ENCODE peak calls at places on chromosomes 16 and 17, in six cellular contexts. L is A549, Q is adrenal gland, Z is ovary, R is heart left ventricle, J is stomach. E is an unnamed sample. For H3K4me1, the result is how much of the 10 kb centered on the place peaks cover.

GRCh38 chr16:58196898-58197313 is 1.0 kb downstream of the CSNK2A2 start:
- DNase-seq in L (no peak), Q (no peak), Z (no peak), R (no peak), J (no peak), E (no peak)

GRCh38 chr17:12599185-12599920 is 66.3 kb upstream of the MYOCD start:
- DNase-seq in L (peak), Q (no peak), Z (no peak), R (no peak), J (no peak), E (no peak)

GRCh38 chr17:55577011-55577586 is 65.8 kb upstream of the SMIM36 start:
- DNase-seq in L (no peak), Q (peak), Z (peak), R (peak), J (no peak), E (no peak)

GRCh38 chr17:46820592-46821450 is 2.3 kb upstream of the WNT3 start:
- DNase-seq in L (no peak), Q (no peak), Z (no peak), R (no peak), J (no peak), E (no peak)

GRCh38 chr16:88686062-88686438 is 257 bp downstream of the SNAI3 start:
- DNase-seq in L (no peak), Q (no peak), Z (no peak), R (no peak), J (peak), E (peak)

GRCh38 chr17:73740370-73740769 is 96.1 kb upstream of the SDK2 start:
- DNase-seq in L (no peak), Q (no peak), Z (no peak), R (no peak), J (no peak), E (no peak)

GRCh38 chr16:82655315-82655714 is 28.5 kb downstream of the CDH13 start:
- DNase-seq in L (no peak), Q (no peak), Z (no peak), R (no peak), J (peak), E (peak)

GRCh38 chr17:10295728-10296343 is 77.0 kb downstream of the MYH13 start:
- DNase-seq in L (peak), Q (peak), Z (no peak), R (no peak), J (no peak), E (no peak)

GRCh38 chr17:2853722-2854580 is 57.7 kb downstream of the RAP1GAP2 start:
- DNase-seq in L (peak), Q (no peak), Z (no peak), R (peak), J (peak), E (peak)

GRCh38 chr16:62041401-62041800 is 5.2 kb upstream of the CDH8 start:
- DNase-seq in L (peak), Q (no peak), Z (no peak), R (no peak), J (no peak), E (no peak)

GRCh38 chr17:43312011-43312410 is 78.2 kb upstream of the RNU2-1 start:
- DNase-seq in L (no peak), Q (peak), Z (no peak), R (no peak), J (no peak), E (no peak)

GRCh38 chr16:79163666-79164377 is 436.7 kb downstream of the MAF start:
- DNase-seq in L (no peak), Q (no peak), Z (no peak), R (peak), J (no peak), E (no peak)

GRCh38 chr17:29051194-29051593 is 8.3 kb downstream of the PIPOX start:
- DNase-seq in L (no peak), Q (no peak), Z (no peak), R (no peak), J (no peak), E (peak)

GRCh38 chr17:4968916-4969550 is 1.4 kb upstream of the SPAG7 start:
- DNase-seq in L (peak), Q (no peak), Z (peak), R (no peak), J (no peak), E (peak)

GRCh38 chr17:57038486-57038885 is 46.6 kb upstream of the AKAP1 start:
- DNase-seq in L (no peak), Q (no peak), Z (no peak), R (no peak), J (no peak), E (no peak)

GRCh38 chr17:43665038-43665386 is 3.3 kb upstream of the MEOX1 start:
- DNase-seq in L (no peak), Q (no peak), Z (no peak), R (peak), J (no peak), E (no peak)

GRCh38 chr17:78653382-78653781 is 76.2 kb upstream of the DNAH17 start:
- DNase-seq in L (peak), Q (no peak), Z (no peak), R (no peak), J (no peak), E (no peak)

GRCh38 chr16:10242916-10243315 is 60.7 kb upstream of the GRIN2A start:
- DNase-seq in L (no peak), Q (no peak), Z (no peak), R (no peak), J (no peak), E (no peak)

GRCh38 chr17:18253947-18254821 is 4.4 kb downstream of the FLII start:
- DNase-seq in L (no peak), Q (no peak), Z (no peak), R (no peak), J (no peak), E (peak)

GRCh38 chr17:78933025-78933958 is 8.1 kb upstream of the TIMP2 start:
- DNase-seq in L (peak), Q (no peak), Z (peak), R (peak), J (peak), E (peak)

GRCh38 chr17:61426482-61427304 is 25.5 kb upstream of the TBX4 start:
- DNase-seq in L (peak), Q (no peak), Z (no peak), R (no peak), J (no peak), E (no peak)

GRCh38 chr16:3475604-3476375 is 19.5 kb downstream of the C16orf90 start:
- DNase-seq in L (no peak), Q (no peak), Z (no peak), R (no peak), J (no peak), E (no peak)

GRCh38 chr17:55420776-55421178 is 858 bp downstream of the MMD start:
- DNase-seq in L (no peak), Q (peak), Z (peak), R (peak), J (peak), E (peak)

GRCh38 chr17:8935194-8935593 is 30.3 kb downstream of the PIK3R5 start:
- DNase-seq in L (peak), Q (no peak), Z (no peak), R (no peak), J (no peak), E (peak)

GRCh38 chr17:77677210-77677609 is 281.3 kb upstream of the TNRC6C start:
- DNase-seq in L (no peak), Q (no peak), Z (no peak), R (peak), J (no peak), E (no peak)

GRCh38 chr16:76278086-76278485 is 885 bp downstream of the CNTNAP4 start:
- DNase-seq in L (no peak), Q (no peak), Z (no peak), R (no peak), J (no peak), E (no peak)

GRCh38 chr17:39751637-39752036 is 13.9 kb downstream of the GRB7 start:
- DNase-seq in L (no peak), Q (peak), Z (no peak), R (no peak), J (no peak), E (peak)

GRCh38 chr17:58691701-58692238 is at the start of gene TEX14:
- DNase-seq in L (no peak), Q (no peak), Z (peak), R (no peak), J (no peak), E (no peak)

GRCh38 chr17:58694302-58694701 is 1.9 kb downstream of the RAD51C start:
- DNase-seq in L (no peak), Q (peak), Z (no peak), R (no peak), J (no peak), E (no peak)

GRCh38 chr17:58693751-58694150 is 1.3 kb downstream of the RAD51C start:
- DNase-seq in L (no peak), Q (no peak), Z (no peak), R (no peak), J (no peak), E (no peak)

GRCh38 chr17:58693208-58693607 is 806 bp downstream of the RAD51C start:
- DNase-seq in L (no peak), Q (peak), Z (no peak), R (no peak), J (no peak), E (no peak)

DNA sequence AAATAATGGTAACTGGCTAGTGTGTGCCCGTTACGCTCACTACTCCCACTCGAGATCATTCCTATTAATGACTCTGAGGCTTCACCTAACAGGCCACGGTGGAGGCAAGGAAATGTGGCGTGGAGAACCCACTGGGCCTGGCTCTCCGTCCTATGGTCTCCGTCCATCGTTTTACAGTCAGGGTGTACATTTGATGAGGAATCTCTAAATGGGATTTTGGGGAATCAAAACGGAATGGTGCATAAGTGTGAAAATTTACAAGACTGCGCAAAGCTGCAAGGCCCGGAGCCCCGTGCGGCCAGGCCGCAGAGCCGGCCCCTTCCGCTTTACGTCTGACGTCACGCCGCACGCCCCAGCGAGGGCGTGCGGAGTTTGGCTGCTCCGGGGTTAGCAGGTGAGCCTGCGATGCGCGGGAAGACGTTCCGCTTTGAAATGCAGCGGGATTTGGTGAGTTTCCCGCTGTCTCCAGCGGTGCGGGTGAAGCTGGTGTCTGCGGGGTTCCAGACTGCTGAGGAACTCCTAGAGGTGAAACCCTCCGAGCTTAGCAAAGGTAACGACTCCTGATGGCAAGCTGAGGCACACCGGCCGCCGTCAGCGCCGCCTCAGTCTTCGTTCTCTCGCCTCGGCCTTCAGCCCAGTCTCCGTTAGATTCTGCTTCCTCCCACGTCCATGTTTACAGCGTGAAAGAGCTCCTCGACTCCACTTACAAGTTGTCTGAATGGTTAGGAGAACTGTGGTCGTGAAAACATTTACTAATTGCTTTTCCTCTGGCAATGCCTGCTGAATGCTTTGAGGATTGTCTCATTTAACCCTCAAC is at the start of gene RAD51C:
- DNase-seq in L (peak), Q (peak), Z (peak), R (peak), J (peak), E (peak)
- TF ChIP-seq POLR2A in L (peak), Q (peak), Z (peak), R (peak), J (no peak), E (no peak)

GRCh38 chr16:657487-657886 is 8.3 kb downstream of the WDR90 start:
- DNase-seq in L (no peak), Q (no peak), Z (no peak), R (no peak), J (no peak), E (no peak)
- H3K4me1 ChIP-seq in L (under half), Q (under half), Z (under half), R (under half), J (under half), E (under half)

DNA sequence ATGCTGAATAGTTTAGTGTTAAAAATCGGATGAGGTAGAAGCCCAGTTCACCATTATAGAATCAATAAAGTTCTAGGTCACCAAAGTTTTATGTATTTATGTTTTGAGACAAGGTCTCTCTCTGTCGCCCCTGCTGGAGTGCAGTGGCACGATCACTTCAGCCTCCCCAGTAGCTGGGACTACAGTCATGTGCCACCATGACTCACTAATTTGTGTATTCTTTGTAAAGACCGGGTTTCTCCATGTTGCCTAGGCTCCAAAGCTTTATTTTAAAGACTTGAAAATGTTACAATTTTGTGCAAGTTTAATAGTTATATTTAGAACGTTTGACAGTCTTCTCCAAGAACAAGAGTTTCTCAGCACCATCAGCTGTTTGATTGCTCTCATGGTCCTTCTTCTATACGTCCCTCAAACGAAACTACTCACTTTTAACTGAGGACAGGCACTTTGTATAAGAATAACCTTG is 32.1 kb downstream of the NDE1 start:
- DNase-seq in L (peak), Q (peak), Z (no peak), R (no peak), J (peak), E (peak)
- TF ChIP-seq CTCF in L (peak), Q (peak), Z (no peak), R (peak), J (peak), E (no peak)

DNA sequence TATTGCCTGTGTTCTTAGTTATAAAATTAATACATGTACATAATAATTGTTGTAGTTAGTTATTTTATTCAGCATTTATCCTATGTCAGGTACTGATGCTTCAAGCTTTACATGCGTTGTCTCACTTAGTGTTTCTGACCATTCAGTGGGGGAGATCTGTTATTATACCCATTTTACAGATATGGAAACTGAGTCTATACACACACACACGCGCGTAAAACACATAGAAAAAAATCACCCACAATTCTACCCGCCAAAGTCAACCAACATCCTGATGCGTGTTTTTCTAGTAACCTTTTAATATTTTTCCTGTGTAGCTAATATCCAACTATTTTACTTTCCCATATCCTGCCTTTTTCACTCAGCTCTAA is 48.3 kb downstream of the BMERB1 start:
- DNase-seq in L (no peak), Q (no peak), Z (no peak), R (no peak), J (no peak), E (no peak)
- TF ChIP-seq POLR2A in L (no peak), Q (no peak), Z (no peak), R (no peak), J (no peak), E (no peak)

DNA sequence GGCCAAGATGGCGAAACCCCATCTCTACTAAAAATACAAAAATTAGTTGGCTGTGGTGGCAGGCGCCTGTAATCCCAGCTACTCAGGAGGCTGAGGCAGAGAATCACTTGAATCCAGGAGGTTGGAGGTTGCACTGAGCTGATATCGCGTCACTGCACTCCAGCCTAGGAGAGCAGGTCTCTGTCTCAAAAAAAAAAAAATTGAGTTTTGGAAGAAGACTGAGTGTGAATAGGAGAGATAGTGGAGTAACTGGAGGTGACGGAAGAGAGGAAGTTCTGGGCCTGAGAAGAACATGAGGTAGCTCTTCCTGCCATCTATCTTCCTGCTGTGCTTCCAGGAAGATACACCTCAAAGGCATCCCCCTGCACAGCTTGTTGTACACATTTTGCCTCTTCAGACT is 11.4 kb downstream of the HOXB1 start:
- DNase-seq in L (no peak), Q (no peak), Z (no peak), R (no peak), J (no peak), E (no peak)
- H3K4me1 ChIP-seq in L (half or more), Q (under half), Z (under half), R (under half), J (under half), E (under half)

GRCh38 chr16:12903325-12904040 is 2.1 kb downstream of the SHISA9 start:
- DNase-seq in L (no peak), Q (no peak), Z (no peak), R (no peak), J (no peak), E (no peak)
- TF ChIP-seq CTCF in L (no peak), Q (no peak), Z (no peak), R (no peak), J (no peak), E (no peak)

GRCh38 chr17:76560036-76560876 is 20.4 kb downstream of the PRCD start:
- DNase-seq in L (no peak), Q (no peak), Z (no peak), R (no peak), J (no peak), E (no peak)

GRCh38 chr17:76556759-76557367 is 17.0 kb downstream of the PRCD start:
- DNase-seq in L (peak), Q (no peak), Z (no peak), R (no peak), J (peak), E (peak)

GRCh38 chr17:76558210-76559095 is 18.6 kb downstream of the PRCD start:
- DNase-seq in L (peak), Q (no peak), Z (no peak), R (no peak), J (no peak), E (no peak)

GRCh38 chr17:76560877-76561221 is 21.0 kb downstream of the PRCD start:
- DNase-seq in L (no peak), Q (no peak), Z (no peak), R (no peak), J (no peak), E (no peak)

DNA sequence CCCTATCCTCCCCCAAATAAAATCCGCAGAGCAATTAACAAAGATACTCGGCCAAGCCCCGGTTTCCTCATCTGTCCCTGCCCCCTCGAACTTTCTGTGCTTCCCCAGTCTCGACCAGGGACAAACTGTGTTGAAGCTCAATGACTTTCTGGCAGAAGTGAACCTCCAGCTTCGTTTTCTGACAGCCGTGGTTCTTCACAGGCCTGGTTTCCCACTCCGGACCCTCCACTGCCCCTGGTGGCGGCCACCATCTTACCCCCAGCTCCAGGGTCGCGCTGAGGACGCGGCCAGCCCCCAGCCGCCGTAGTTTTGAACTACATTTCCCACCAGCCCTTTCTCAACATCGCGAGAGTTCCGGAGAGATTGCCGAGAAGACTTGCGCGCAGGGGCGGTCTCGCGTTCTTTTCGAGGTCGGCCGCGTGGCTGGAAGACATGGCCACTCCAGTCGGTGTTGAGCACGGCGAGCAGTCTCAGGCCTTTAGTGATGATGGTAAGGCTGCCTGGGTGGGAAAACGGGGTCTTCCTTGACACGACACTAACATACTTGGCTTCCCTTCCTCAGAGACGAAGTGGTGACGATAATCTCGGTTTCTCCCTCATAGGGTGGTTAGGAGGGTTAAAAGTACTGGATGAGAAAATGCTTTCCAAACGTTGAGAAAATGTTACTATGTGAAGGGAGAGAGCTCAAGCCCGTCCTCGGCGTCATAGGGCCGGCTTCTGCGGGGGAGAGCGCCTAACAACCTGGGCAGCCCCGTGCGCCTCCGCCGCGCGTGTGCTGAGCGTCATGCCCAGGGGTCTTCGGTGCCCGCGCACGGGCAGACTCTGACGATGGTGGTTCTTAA is 17.7 kb downstream of the PRCD start:
- DNase-seq in L (peak), Q (peak), Z (peak), R (peak), J (peak), E (peak)
- TF ChIP-seq POLR2A in L (peak), Q (peak), Z (peak), R (peak), J (peak), E (no peak)

GRCh38 chr16:85449195-85449884 is 163.8 kb upstream of the GSE1 start:
- DNase-seq in L (no peak), Q (no peak), Z (no peak), R (no peak), J (peak), E (no peak)
- H3K4me1 ChIP-seq in L (under half), Q (under half), Z (under half), R (under half), J (half or more), E (under half)

DNA sequence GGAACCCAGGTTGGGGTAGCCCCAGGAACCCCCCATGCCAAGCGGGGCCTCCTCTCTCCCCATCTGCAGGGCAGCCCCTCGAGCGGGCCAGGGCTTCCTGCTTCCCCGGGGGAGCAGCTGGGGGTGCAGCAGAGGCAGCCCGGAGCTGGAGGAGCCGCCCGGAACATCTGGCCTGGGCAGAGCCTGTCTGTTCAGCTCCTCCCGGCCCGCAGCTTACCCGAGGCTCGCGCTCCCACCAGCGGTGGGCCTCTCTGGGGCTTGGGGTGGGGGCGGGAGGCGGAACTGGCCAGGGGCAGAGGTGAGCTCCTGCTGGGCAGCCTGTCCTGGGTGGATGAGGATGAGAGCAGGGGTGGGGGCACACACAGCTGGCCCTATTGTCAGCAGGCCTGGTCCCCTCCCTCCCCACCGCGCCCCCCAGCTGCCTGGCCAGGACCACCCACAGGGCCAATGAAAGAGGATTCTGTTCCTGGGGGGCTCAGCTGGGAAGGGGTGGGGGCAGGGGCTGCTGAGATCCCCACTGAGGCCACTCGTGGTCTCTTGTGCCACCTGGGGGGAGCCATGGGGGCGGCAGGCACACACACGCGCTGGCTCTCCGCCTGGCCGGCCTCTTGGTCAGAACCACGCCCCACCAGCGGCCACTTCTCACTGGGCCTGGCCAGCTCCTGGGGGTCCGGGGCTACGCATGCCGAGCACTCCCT is 34.7 kb downstream of the BAHCC1 start:
- DNase-seq in L (no peak), Q (no peak), Z (peak), R (peak), J (no peak), E (peak)
- TF ChIP-seq CTCF in L (no peak), Q (no peak), Z (no peak), R (peak), J (no peak), E (no peak)

E was measured in upper lobe of left lung.